ENCODE peak calls at places on chromosomes 1 and 21, in six cellular contexts. One of them, this sample, is unnamed. For H3K9me3, the result is how much of the 10 kb centered on the place peaks cover.

GRCh38 chr1:8307628-8308027 is 10.3 kb upstream of the SLC45A1 start:
- DNase-seq in adipocyte: no peak
- DNase-seq in A549: no peak
- DNase-seq in stomach: no peak
- DNase-seq in adrenal gland: no peak
- DNase-seq in MM.1S: no peak
- DNase-seq in this sample: no peak

GRCh38 chr21:43984905-43985689 is 27.0 kb upstream of the TRAPPC10 start:
- DNase-seq in adipocyte: no peak
- DNase-seq in A549: no peak
- DNase-seq in stomach: no peak
- DNase-seq in adrenal gland: no peak
- DNase-seq in MM.1S: no peak
- DNase-seq in this sample: no peak

GRCh38 chr1:12528021-12528852 is 89.8 kb downstream of the DHRS3 start:
- DNase-seq in adipocyte: peak
- DNase-seq in A549: peak
- DNase-seq in stomach: peak
- DNase-seq in adrenal gland: peak
- DNase-seq in MM.1S: no peak
- DNase-seq in this sample: peak

GRCh38 chr21:37368536-37369279 is 2.1 kb downstream of the DYRK1A start:
- DNase-seq in adipocyte: peak
- DNase-seq in A549: no peak
- DNase-seq in stomach: no peak
- DNase-seq in adrenal gland: peak
- DNase-seq in MM.1S: no peak
- DNase-seq in this sample: no peak

GRCh38 chr1:118081387-118081786 is 103.6 kb downstream of the SPAG17 start:
- DNase-seq in adipocyte: no peak
- DNase-seq in A549: no peak
- DNase-seq in stomach: no peak
- DNase-seq in adrenal gland: no peak
- DNase-seq in MM.1S: peak
- DNase-seq in this sample: no peak

GRCh38 chr1:74733616-74734484 is 898 bp downstream of the TYW3 start:
- DNase-seq in adipocyte: peak
- DNase-seq in A549: peak
- DNase-seq in stomach: no peak
- DNase-seq in adrenal gland: peak
- DNase-seq in MM.1S: peak
- DNase-seq in this sample: no peak

GRCh38 chr1:119794856-119795255 is 16.4 kb downstream of the REG4 start:
- DNase-seq in adipocyte: no peak
- DNase-seq in A549: no peak
- DNase-seq in stomach: no peak
- DNase-seq in adrenal gland: no peak
- DNase-seq in MM.1S: no peak
- DNase-seq in this sample: no peak

GRCh38 chr1:23362218-23362713 is 7.4 kb downstream of the ZNF436 start:
- DNase-seq in adipocyte: peak
- DNase-seq in A549: peak
- DNase-seq in stomach: no peak
- DNase-seq in adrenal gland: no peak
- DNase-seq in MM.1S: no peak
- DNase-seq in this sample: no peak

GRCh38 chr1:88188038-88188437 is 496.0 kb upstream of the PKN2 start:
- DNase-seq in adipocyte: no peak
- DNase-seq in A549: no peak
- DNase-seq in stomach: no peak
- DNase-seq in adrenal gland: no peak
- DNase-seq in MM.1S: no peak
- DNase-seq in this sample: no peak
- H3K4me3 ChIP-seq in adipocyte: no peak
- H3K4me3 ChIP-seq in A549: no peak
- H3K4me3 ChIP-seq in stomach: no peak
- H3K4me3 ChIP-seq in adrenal gland: no peak
- H3K4me3 ChIP-seq in MM.1S: no peak
- H3K4me3 ChIP-seq in this sample: no peak

GRCh38 chr1:2811526-2811905 is 10.0 kb upstream of the TTC34 start:
- DNase-seq in adipocyte: no peak
- DNase-seq in A549: no peak
- DNase-seq in stomach: no peak
- DNase-seq in adrenal gland: no peak
- DNase-seq in MM.1S: no peak
- DNase-seq in this sample: no peak
- H3K9me3 ChIP-seq in adipocyte: under half
- H3K9me3 ChIP-seq in A549: under half
- H3K9me3 ChIP-seq in stomach: under half
- H3K9me3 ChIP-seq in adrenal gland: under half
- H3K9me3 ChIP-seq in MM.1S: under half
- H3K9me3 ChIP-seq in this sample: under half

DNA sequence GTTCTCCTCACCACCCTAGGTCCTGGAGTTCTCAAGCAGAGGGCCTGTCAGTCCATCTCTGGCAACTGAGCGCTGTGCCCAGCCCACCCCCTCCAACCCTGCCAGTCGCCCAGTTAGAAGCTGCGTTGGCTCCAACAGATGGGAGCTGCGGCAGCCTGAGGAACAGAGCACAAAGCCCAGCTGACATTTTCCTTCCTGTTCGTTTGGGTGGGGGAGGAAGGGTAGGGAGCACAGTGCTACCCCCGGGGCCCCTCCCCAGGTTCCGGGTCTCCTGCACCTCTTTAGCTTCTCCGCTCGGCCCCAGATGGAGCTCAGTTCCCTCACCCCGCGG is 1.4 kb downstream of the LRRN2 start:
- DNase-seq in adipocyte: no peak
- DNase-seq in A549: no peak
- DNase-seq in stomach: no peak
- DNase-seq in adrenal gland: no peak
- DNase-seq in MM.1S: no peak
- DNase-seq in this sample: no peak
- H3K4me3 ChIP-seq in adipocyte: no peak
- H3K4me3 ChIP-seq in A549: peak
- H3K4me3 ChIP-seq in stomach: peak
- H3K4me3 ChIP-seq in adrenal gland: peak
- H3K4me3 ChIP-seq in MM.1S: no peak
- H3K4me3 ChIP-seq in this sample: no peak

GRCh38 chr1:110961902-110962301 is 1.8 kb downstream of the LRIF1 start:
- DNase-seq in adipocyte: no peak
- DNase-seq in A549: no peak
- DNase-seq in stomach: no peak
- DNase-seq in adrenal gland: no peak
- DNase-seq in MM.1S: no peak
- DNase-seq in this sample: no peak
- H3K9me3 ChIP-seq in adipocyte: under half
- H3K9me3 ChIP-seq in A549: under half
- H3K9me3 ChIP-seq in stomach: under half
- H3K9me3 ChIP-seq in adrenal gland: under half
- H3K9me3 ChIP-seq in MM.1S: under half
- H3K9me3 ChIP-seq in this sample: under half

DNA sequence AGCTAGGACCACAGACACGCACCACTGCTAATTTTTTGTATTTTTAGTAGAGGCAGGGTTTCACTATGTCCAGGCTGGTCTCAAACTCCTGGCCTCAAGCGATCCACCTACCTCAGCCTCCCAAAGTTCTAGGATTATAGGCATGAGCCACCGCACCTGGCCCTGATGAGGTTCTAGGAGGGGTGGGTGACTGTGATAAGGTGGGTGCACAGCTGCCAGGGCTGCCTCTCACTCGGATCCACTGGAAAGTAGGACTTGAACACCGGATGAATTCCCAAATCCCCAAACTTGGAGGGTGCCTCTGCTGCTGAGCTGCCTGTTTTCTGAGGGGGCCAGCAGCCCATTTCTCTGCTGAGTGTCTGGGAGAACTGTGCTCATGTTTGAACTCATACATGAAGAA is 68.2 kb upstream of the PARP1 start:
- DNase-seq in adipocyte: no peak
- DNase-seq in A549: no peak
- DNase-seq in stomach: no peak
- DNase-seq in adrenal gland: no peak
- DNase-seq in MM.1S: no peak
- DNase-seq in this sample: no peak
- H3K4me3 ChIP-seq in adipocyte: no peak
- H3K4me3 ChIP-seq in A549: no peak
- H3K4me3 ChIP-seq in stomach: no peak
- H3K4me3 ChIP-seq in adrenal gland: no peak
- H3K4me3 ChIP-seq in MM.1S: no peak
- H3K4me3 ChIP-seq in this sample: no peak

DNA sequence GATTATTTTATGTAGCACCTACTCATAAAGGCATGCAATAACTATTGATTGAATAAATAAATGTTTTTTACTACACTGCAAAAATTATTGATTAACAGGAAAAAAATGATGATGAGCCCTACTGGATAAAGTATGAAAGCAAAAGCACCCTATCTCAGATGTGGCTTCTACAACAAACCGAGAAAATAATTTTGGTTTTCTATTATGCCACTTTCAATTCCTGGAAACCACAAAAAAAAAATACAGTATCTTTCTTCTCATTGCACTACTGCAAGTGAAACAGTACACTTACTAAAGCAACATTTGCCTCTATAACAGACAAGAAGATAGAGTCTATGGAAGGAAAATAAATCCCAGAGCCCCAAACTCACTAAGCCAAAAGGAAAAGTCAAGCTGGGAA is 1882.4 kb downstream of the NCAM2 start:
- DNase-seq in adipocyte: no peak
- DNase-seq in A549: no peak
- DNase-seq in stomach: no peak
- DNase-seq in adrenal gland: no peak
- DNase-seq in MM.1S: peak
- DNase-seq in this sample: no peak
- H3K9me3 ChIP-seq in adipocyte: under half
- H3K9me3 ChIP-seq in A549: under half
- H3K9me3 ChIP-seq in stomach: under half
- H3K9me3 ChIP-seq in adrenal gland: under half
- H3K9me3 ChIP-seq in MM.1S: under half
- H3K9me3 ChIP-seq in this sample: under half

GRCh38 chr1:40372658-40373322 is 737 bp upstream of the SMAP2 start:
- DNase-seq in adipocyte: no peak
- DNase-seq in A549: no peak
- DNase-seq in stomach: no peak
- DNase-seq in adrenal gland: peak
- DNase-seq in MM.1S: no peak
- DNase-seq in this sample: no peak
- H3K4me3 ChIP-seq in adipocyte: peak
- H3K4me3 ChIP-seq in A549: peak
- H3K4me3 ChIP-seq in stomach: peak
- H3K4me3 ChIP-seq in adrenal gland: peak
- H3K4me3 ChIP-seq in MM.1S: peak
- H3K4me3 ChIP-seq in this sample: no peak

DNA sequence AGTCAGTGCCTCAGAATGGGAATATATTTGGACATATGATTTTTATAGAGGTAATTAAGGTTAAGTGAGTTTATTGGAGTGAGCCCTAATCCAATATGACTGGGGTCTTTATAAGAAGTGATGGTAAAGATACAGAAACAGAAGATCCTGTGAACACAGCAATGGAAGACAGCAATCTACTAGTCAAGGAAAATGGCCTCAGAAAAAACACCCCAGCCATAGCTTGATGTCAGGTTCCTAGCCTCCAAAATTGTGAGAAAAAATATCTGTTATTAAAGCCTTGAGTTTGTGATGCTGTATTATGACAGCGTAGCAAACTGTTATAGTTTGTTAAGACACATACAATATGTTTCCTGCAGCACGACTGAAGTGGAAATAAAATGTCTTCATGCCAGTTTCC is 72.2 kb downstream of the JMJD4 start:
- DNase-seq in adipocyte: no peak
- DNase-seq in A549: no peak
- DNase-seq in stomach: no peak
- DNase-seq in adrenal gland: no peak
- DNase-seq in MM.1S: no peak
- DNase-seq in this sample: no peak
- H3K9me3 ChIP-seq in adipocyte: half or more
- H3K9me3 ChIP-seq in A549: half or more
- H3K9me3 ChIP-seq in stomach: half or more
- H3K9me3 ChIP-seq in adrenal gland: under half
- H3K9me3 ChIP-seq in MM.1S: under half
- H3K9me3 ChIP-seq in this sample: under half

DNA sequence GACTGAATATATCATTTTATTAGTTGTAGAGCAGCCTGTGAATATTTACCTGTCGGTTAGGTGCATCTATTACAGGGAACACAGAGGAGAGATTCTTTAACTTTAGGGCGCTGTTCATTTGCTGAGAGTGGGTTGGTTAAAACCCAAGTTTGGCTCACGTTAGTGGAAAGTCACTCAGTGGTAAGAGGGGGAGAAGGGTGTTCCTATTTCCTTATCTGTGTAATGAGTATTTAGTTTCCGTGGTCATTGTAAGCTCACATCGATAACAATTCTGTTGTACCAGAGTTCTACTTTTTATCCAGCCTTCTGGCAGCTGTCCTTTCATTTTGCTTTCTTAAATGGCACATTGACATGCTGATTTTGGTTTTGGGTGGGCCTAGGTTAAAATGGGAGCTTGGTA is 773.2 kb upstream of the ADAMTS5 start:
- DNase-seq in adipocyte: no peak
- DNase-seq in A549: no peak
- DNase-seq in stomach: no peak
- DNase-seq in adrenal gland: no peak
- DNase-seq in MM.1S: no peak
- DNase-seq in this sample: no peak
- H3K4me3 ChIP-seq in adipocyte: no peak
- H3K4me3 ChIP-seq in A549: no peak
- H3K4me3 ChIP-seq in stomach: no peak
- H3K4me3 ChIP-seq in adrenal gland: no peak
- H3K4me3 ChIP-seq in MM.1S: no peak
- H3K4me3 ChIP-seq in this sample: no peak

This sample was measured in lung.